ENCODE peak calls at places on chromosomes 4 and X, in six cellular contexts. E, C, U, O, B and Z are unnamed samples.

GRCh38 chrX:105700316-105700715 is 122.0 kb upstream of the NRK start:
- DNase-seq in E (no peak), C (no peak), U (no peak), O (no peak), B (no peak), Z (no peak)

GRCh38 chrX:275967-276587 is 5.1 kb upstream of the PLCXD1 start:
- DNase-seq in E (peak; percentile 83), C (peak; percentile 59), U (peak; percentile 69), O (no peak), B (no peak), Z (peak; percentile 68)

GRCh38 chr4:53605783-53606182 is 14.5 kb upstream of the LNX1 start:
- DNase-seq in E (no peak), C (no peak), U (no peak), O (no peak), B (no peak), Z (no peak)

GRCh38 chr4:61427818-61428495 is 227.8 kb downstream of the ADGRL3 start:
- DNase-seq in E (no peak), C (no peak), U (no peak), O (no peak), B (no peak), Z (no peak)

GRCh38 chr4:169791527-169792156 is 33.9 kb upstream of the HPF1 start:
- DNase-seq in E (peak; percentile 80), C (peak; percentile 89), U (peak; percentile 75), O (peak; percentile 4), B (peak; percentile 37), Z (peak; percentile 73)

GRCh38 chrX:44012484-44013096 is 39.4 kb upstream of the NDP start:
- DNase-seq in E (no peak), C (no peak), U (peak; percentile 42), O (peak; percentile 47), B (no peak), Z (peak; percentile 87)

GRCh38 chr4:161237495-161237894 is 926.3 kb downstream of the FSTL5 start:
- DNase-seq in E (no peak), C (no peak), U (no peak), O (no peak), B (no peak), Z (no peak)

GRCh38 chr4:188941524-188942109 is 802.4 kb downstream of the TRIML1 start:
- DNase-seq in E (no peak), C (no peak), U (no peak), O (no peak), B (no peak), Z (peak; percentile 88)

GRCh38 chrX:95539041-95539440 is 1145.6 kb upstream of the DIAPH2 start:
- DNase-seq in E (no peak), C (no peak), U (no peak), O (no peak), B (no peak), Z (no peak)

GRCh38 chr4:74942918-74943253 is 10.0 kb downstream of the PARM1 start:
- DNase-seq in E (no peak), C (no peak), U (no peak), O (no peak), B (no peak), Z (no peak)

GRCh38 chr4:106142616-106143015 is 173.4 kb downstream of the TBCK start:
- DNase-seq in E (no peak), C (no peak), U (no peak), O (no peak), B (no peak), Z (no peak)

GRCh38 chrX:103236296-103236695 is 18.7 kb downstream of the TCEAL8 start:
- DNase-seq in E (no peak), C (no peak), U (no peak), O (no peak), B (no peak), Z (no peak)